ENCODE peak calls at places on chromosomes 13 and 19, in nine cellular contexts. L is H7; A is stimulated activated CD8-positive, alpha-beta memory T cell treated with anti-CD3 and anti-CD28 coated beads, Interleukin-7, amount 100 ng/mL, for 24 hours; D is CD4-positive, alpha-beta T cell; J is WTC11; Y is NCI-H1092; V is cardiac fibroblast; Z is bronchial epithelial cell; K is spleen. G is an unnamed sample.
A peak's percentile ranks its signal among the peaks of the same experiment; 100 is the strongest.

GRCh38 chr19:11092181-11092538 is 2.9 kb downstream of the LDLR start:
- DNase-seq in L (peak; percentile 12), A (no peak), Y (no peak), J (no peak), Z (peak; percentile 72), V (peak; percentile 82), D (no peak), K (no peak), G (no peak)

GRCh38 chr19:28686741-28687140 is 526.2 kb downstream of the UQCRFS1 start:
- DNase-seq in D (no peak), V (no peak), A (no peak), K (no peak), J (no peak), Y (no peak), L (no peak), Z (no peak), G (no peak)

GRCh38 chr13:64305246-64305645 is 2889.6 kb upstream of the PCDH20 start:
- DNase-seq in D (no peak), Z (peak; percentile 3), L (no peak), Y (no peak), V (peak; percentile 56), A (no peak), J (no peak), K (no peak), G (no peak)

GRCh38 chr13:99464441-99464949 is 36.8 kb upstream of the TM9SF2 start:
- DNase-seq in J (no peak), Z (no peak), Y (no peak), K (no peak), A (no peak), D (no peak), L (no peak), V (no peak), G (no peak)

GRCh38 chr13:99123101-99124045 is 77.3 kb upstream of the UBAC2 start:
- DNase-seq in L (no peak), Z (peak; percentile 61), A (no peak), Y (no peak), V (peak; percentile 62), K (no peak), D (no peak), J (no peak), G (no peak)

GRCh38 chr19:48418317-48419064 is 25.0 kb downstream of the GRIN2D start:
- DNase-seq in Z (no peak), Y (no peak), D (no peak), A (no peak), K (no peak), L (peak; percentile 35), J (no peak), V (no peak), G (no peak)

GRCh38 chr19:13526552-13526951 is 20.3 kb upstream of the CACNA1A start:
- DNase-seq in V (peak; percentile 19), Y (no peak), Z (peak; percentile 2), L (peak; percentile 52), A (no peak), J (peak; percentile 85), K (no peak), D (no peak), G (no peak)

GRCh38 chr19:12778905-12779161 is 3.5 kb upstream of the HOOK2 start:
- DNase-seq in V (no peak), D (no peak), Y (no peak), L (peak; percentile 54), A (no peak), Z (no peak), K (no peak), J (no peak), G (no peak)

GRCh38 chr13:21546372-21546771 is 57.6 kb downstream of the MICU2 start:
- DNase-seq in Z (no peak), A (no peak), L (no peak), J (no peak), D (no peak), V (peak; percentile 32), Y (no peak), K (no peak), G (no peak)

GRCh38 chr19:5210556-5210955 is 130.1 kb downstream of the PTPRS start:
- DNase-seq in V (no peak), L (peak; percentile 41), K (no peak), D (no peak), A (no peak), J (no peak), Y (no peak), Z (no peak), G (no peak)

GRCh38 chr13:85266771-85267170 is 532.4 kb downstream of the SLITRK6 start:
- DNase-seq in J (no peak), K (no peak), Y (no peak), Z (no peak), A (no peak), V (no peak), L (no peak), D (no peak), G (no peak)

GRCh38 chr19:435707-436412 is 25.0 kb downstream of the SHC2 start:
- DNase-seq in J (no peak), Z (no peak), Y (no peak), D (no peak), K (no peak), L (no peak), A (no peak), V (no peak), G (no peak)

GRCh38 chr19:39177110-39177699 is 19.6 kb upstream of the NCCRP1 start:
- DNase-seq in V (no peak), J (no peak), A (no peak), L (no peak), D (no peak), Y (no peak), K (no peak), Z (no peak), G (no peak)

GRCh38 chr19:49678970-49679831 is 2.1 kb downstream of the PRMT1 start:
- DNase-seq in Z (no peak), L (no peak), J (no peak), K (peak; percentile 75), Y (no peak), D (no peak), V (no peak), A (no peak), G (no peak)

GRCh38 chr13:67769063-67769986 is 539.2 kb upstream of the PCDH9 start:
- DNase-seq in V (no peak), D (no peak), J (no peak), A (no peak), Z (no peak), K (no peak), L (no peak), Y (peak; percentile 4), G (no peak)

GRCh38 chr19:47095707-47096704 is 17.6 kb downstream of the ZC3H4 start:
- DNase-seq in Z (peak; percentile 89), J (no peak), K (no peak), L (peak; percentile 57), V (peak; percentile 11), A (no peak), D (no peak), Y (no peak), G (peak; percentile 97)

GRCh38 chr19:3132971-3133792 is 2.7 kb upstream of the GNA15 start:
- DNase-seq in D (peak; percentile 65), K (no peak), Z (peak; percentile 38), V (peak; percentile 37), L (peak; percentile 64), Y (peak; percentile 57), A (peak; percentile 60), J (no peak), G (no peak)

GRCh38 chr13:47859129-47859528 is 141.9 kb downstream of the SUCLA2 start:
- DNase-seq in A (no peak), Y (no peak), J (no peak), K (no peak), Z (no peak), V (peak; percentile 3), D (no peak), L (no peak), G (no peak)

GRCh38 chr13:49216334-49216733 is 3.8 kb upstream of the MLNR start:
- DNase-seq in J (no peak), A (no peak), V (no peak), L (no peak), D (no peak), Y (no peak), Z (no peak), K (no peak), G (no peak)

GRCh38 chr19:5498817-5499535 is 43.8 kb downstream of the ZNRF4 start:
- DNase-seq in Y (no peak), K (no peak), D (no peak), L (peak; percentile 92), A (no peak), Z (no peak), V (no peak), J (peak; percentile 76), G (no peak)

GRCh38 chr19:46842791-46843190 is 7.9 kb downstream of the AP2S1 start:
- DNase-seq in Y (no peak), D (no peak), J (no peak), K (no peak), V (no peak), Z (no peak), L (no peak), A (no peak), G (no peak)

GRCh38 chr13:50156140-50156539 is 140.9 kb downstream of the KCNRG start:
- DNase-seq in A (no peak), Y (no peak), Z (peak; percentile 66), V (peak; percentile 72), J (no peak), D (no peak), K (no peak), L (no peak), G (no peak)

GRCh38 chr13:45511310-45512147 is 46.8 kb downstream of the COG3 start:
- DNase-seq in K (no peak), Y (peak; percentile 16), A (no peak), Z (peak; percentile 82), D (peak; percentile 13), V (peak; percentile 89), L (peak; percentile 49), J (no peak), G (no peak)

GRCh38 chr13:50760751-50761150 is 82.7 kb downstream of the DLEU7 start:
- DNase-seq in K (no peak), A (no peak), L (no peak), Z (no peak), J (no peak), D (no peak), V (no peak), Y (no peak), G (no peak)

GRCh38 chr13:27788271-27788670 is 4.0 kb upstream of the GSX1 start:
- DNase-seq in K (no peak), A (no peak), L (no peak), D (no peak), Z (no peak), V (no peak), J (no peak), Y (no peak), G (no peak)

GRCh38 chr13:36543671-36544070 is 111.4 kb downstream of the CCNA1 start:
- DNase-seq in D (no peak), Y (peak; percentile 43), V (no peak), J (no peak), Z (no peak), L (no peak), K (no peak), A (no peak), G (no peak)

GRCh38 chr13:79171131-79172061 is 234.7 kb downstream of the RBM26 start:
- DNase-seq in K (no peak), A (no peak), Z (no peak), L (no peak), J (no peak), V (no peak), Y (no peak), D (no peak), G (no peak)

GRCh38 chr19:406121-406711 is 2.7 kb downstream of the C2CD4C start:
- DNase-seq in K (peak; percentile 60), V (no peak), A (no peak), J (no peak), L (peak; percentile 68), D (no peak), Z (no peak), Y (no peak), G (no peak)

GRCh38 chr19:45496349-45496953 is 396 bp downstream of the RTN2 start:
- DNase-seq in D (no peak), L (peak; percentile 95), Z (no peak), A (no peak), Y (no peak), J (peak; percentile 84), K (peak; percentile 91), V (no peak), G (no peak)

GRCh38 chr13:24280722-24281121 is 28.7 kb upstream of the C1QTNF9 start:
- DNase-seq in K (no peak), A (no peak), V (no peak), L (no peak), Y (no peak), D (no peak), Z (no peak), J (no peak), G (peak; percentile 23)

GRCh38 chr13:99749627-99750026 is 221.9 kb downstream of the ZIC5 start:
- DNase-seq in D (no peak), J (no peak), V (no peak), L (no peak), K (no peak), Y (no peak), A (no peak), Z (no peak), G (no peak)